ENCODE peak calls at places on chromosomes 1 and 21, in five cellular contexts. D is neural crest cell, O is tibial artery, B is AG09309, Q is cardiac muscle cell. U is an unnamed sample.

GRCh38 chr1:235270625-235271024 is 57.4 kb downstream of the ARID4B start:
- DNase-seq in Q (peak), D (no peak), B (peak), O (no peak), U (no peak)

GRCh38 chr1:148379170-148379500 is 104.0 kb downstream of the PPIAL4G start:
- DNase-seq in B (no peak), O (no peak), D (no peak), Q (no peak), U (no peak)

GRCh38 chr1:225919906-225920305 is 4.1 kb downstream of the PYCR2 start:
- DNase-seq in Q (peak), D (no peak), B (peak), O (peak), U (no peak)

GRCh38 chr1:2382621-2383361 is 8.6 kb downstream of the MORN1 start:
- DNase-seq in O (no peak), Q (peak), B (no peak), D (peak), U (no peak)

GRCh38 chr1:19458815-19459417 is 26.4 kb downstream of the CAPZB start:
- DNase-seq in Q (no peak), D (no peak), O (no peak), B (no peak), U (no peak)

GRCh38 chr1:106879538-106879937 is 176.9 kb upstream of the PRMT6 start:
- DNase-seq in O (peak), B (no peak), Q (no peak), D (no peak), U (no peak)

GRCh38 chr1:224433041-224433670 is 1.4 kb downstream of the WDR26 start:
- DNase-seq in Q (peak), B (no peak), D (peak), O (peak), U (no peak)

GRCh38 chr1:74570797-74571492 is 58.5 kb upstream of the LRRC53 start:
- DNase-seq in B (no peak), D (no peak), O (no peak), Q (no peak), U (no peak)

GRCh38 chr21:40043423-40043822 is 176.2 kb downstream of the PCP4 start:
- DNase-seq in Q (no peak), O (no peak), D (no peak), B (no peak), U (no peak)

GRCh38 chr1:9766759-9767442 is 56.9 kb downstream of the CLSTN1 start:
- DNase-seq in O (no peak), D (no peak), B (peak), Q (peak), U (no peak)

GRCh38 chr1:238319957-238320356 is 429.2 kb upstream of the ZP4 start:
- DNase-seq in O (no peak), B (no peak), D (no peak), Q (no peak), U (no peak)

GRCh38 chr1:80639777-80640533 is 1160.8 kb upstream of the ADGRL2 start:
- DNase-seq in O (no peak), D (no peak), B (no peak), Q (no peak), U (no peak)

GRCh38 chr1:100229681-100230443 is 19.8 kb downstream of the DBT start:
- DNase-seq in Q (no peak), B (no peak), O (no peak), D (no peak), U (no peak)

GRCh38 chr1:43271186-43272118 is 1.7 kb downstream of the TMEM125 start:
- DNase-seq in B (no peak), Q (no peak), D (no peak), O (no peak), U (peak)

GRCh38 chr21:44761747-44762208 is 39.8 kb downstream of the UBE2G2 start:
- DNase-seq in Q (no peak), B (no peak), O (peak), D (no peak), U (no peak)

GRCh38 chr21:23968722-23969647 is 1638.3 kb downstream of the MRPL39 start:
- DNase-seq in O (no peak), Q (no peak), D (peak), B (no peak), U (peak)

GRCh38 chr21:38840456-38841129 is 34.9 kb downstream of the ETS2 start:
- DNase-seq in O (no peak), D (no peak), Q (no peak), B (no peak), U (no peak)

GRCh38 chr1:43584203-43584602 is 53.5 kb downstream of the PTPRF start:
- DNase-seq in O (no peak), D (no peak), B (no peak), Q (no peak), U (no peak)

GRCh38 chr1:23559985-23560755 is 869 bp upstream of the ID3 start:
- DNase-seq in D (no peak), Q (peak), O (no peak), B (no peak), U (no peak)

GRCh38 chr1:193322218-193322617 is 135.8 kb upstream of the B3GALT2 start:
- DNase-seq in D (no peak), B (no peak), Q (peak), O (no peak), U (no peak)

GRCh38 chr1:38728176-38728908 is 131.2 kb downstream of the RRAGC start:
- DNase-seq in Q (peak), B (peak), D (no peak), O (peak), U (no peak)

GRCh38 chr1:116997011-116997410 is 4.5 kb upstream of the CD101 start:
- DNase-seq in D (no peak), O (no peak), Q (peak), B (no peak), U (no peak)

GRCh38 chr1:155077758-155078495 is 710 bp upstream of the EFNA3 start:
- DNase-seq in B (no peak), Q (no peak), D (no peak), O (no peak), U (no peak)

GRCh38 chr1:228149341-228150020 is at the start of gene GJC2:
- DNase-seq in D (no peak), Q (peak), B (no peak), O (peak), U (no peak)

GRCh38 chr1:111370871-111371270 is 56.7 kb downstream of the OVGP1 start:
- DNase-seq in B (no peak), D (no peak), Q (no peak), O (no peak), U (no peak)

GRCh38 chr1:43605761-43606160 is 44.2 kb upstream of the KDM4A start:
- DNase-seq in O (no peak), B (no peak), D (no peak), Q (no peak), U (no peak)

GRCh38 chr1:201251411-201251810 is 31.9 kb upstream of the PKP1 start:
- DNase-seq in B (no peak), O (no peak), D (no peak), Q (no peak), U (no peak)

GRCh38 chr21:25565272-25566199 is 41.7 kb downstream of the MRPL39 start:
- DNase-seq in O (no peak), Q (no peak), D (no peak), B (no peak), U (no peak)

GRCh38 chr1:116345830-116346229 is 27.2 kb upstream of the ATP1A1 start:
- DNase-seq in D (peak), B (no peak), O (no peak), Q (no peak), U (no peak)

GRCh38 chr1:231817813-231818212 is 191.2 kb downstream of the DISC1 start:
- DNase-seq in D (no peak), Q (no peak), O (no peak), B (no peak), U (no peak)

GRCh38 chr1:243596441-243597183 is 253.4 kb downstream of the AKT3 start:
- DNase-seq in D (no peak), Q (peak), B (peak), O (no peak), U (no peak)

GRCh38 chr21:44697811-44698734 is 1.1 kb downstream of the KRTAP10-12 start:
- DNase-seq in Q (no peak), O (no peak), B (no peak), D (no peak), U (no peak)

GRCh38 chr21:24428539-24429186 is 1178.6 kb downstream of the MRPL39 start:
- DNase-seq in Q (no peak), B (no peak), D (no peak), O (no peak), U (no peak)

GRCh38 chr1:197911172-197911856 is 5.9 kb upstream of the LHX9 start:
- DNase-seq in B (no peak), D (no peak), Q (no peak), O (no peak), U (peak)

GRCh38 chr1:108816049-108816882 is 40.6 kb downstream of the AKNAD1 start:
- DNase-seq in O (peak), D (peak), B (peak), Q (peak), U (no peak)

GRCh38 chr1:15184445-15185103 is 31.0 kb downstream of the TMEM51 start:
- DNase-seq in Q (no peak), B (no peak), D (no peak), O (no peak), U (no peak)

GRCh38 chr1:73452522-73452921 is 745.5 kb downstream of the LRRIQ3 start:
- DNase-seq in Q (no peak), B (no peak), D (no peak), O (no peak), U (no peak)
- TF ChIP-seq CTCF in Q (no peak), B (no peak), D (peak), O (no peak), U (no peak)

DNA sequence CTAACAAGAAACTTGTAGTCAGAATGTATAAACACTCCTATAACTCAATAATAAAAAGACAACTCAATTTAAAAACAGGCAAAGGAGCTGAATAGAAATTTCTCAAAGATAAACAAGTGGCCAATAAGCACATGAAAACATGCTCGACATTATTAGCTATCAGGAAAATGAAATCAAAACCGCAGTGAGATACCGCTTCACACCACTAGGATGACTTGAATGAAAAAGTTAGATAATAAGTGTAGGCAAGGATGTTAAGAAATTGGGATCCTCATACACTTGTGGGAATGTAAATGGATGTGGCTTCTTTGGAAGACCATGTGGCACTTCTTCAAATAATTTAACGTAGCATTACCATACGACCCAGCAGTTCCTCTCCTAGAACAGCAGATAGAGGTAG is 8.9 kb downstream of the RALGPS2 start:
- DNase-seq in B (no peak), D (no peak), Q (peak), O (no peak), U (no peak)
- TF ChIP-seq CTCF in B (no peak), D (peak), Q (peak), O (no peak), U (no peak)

DNA sequence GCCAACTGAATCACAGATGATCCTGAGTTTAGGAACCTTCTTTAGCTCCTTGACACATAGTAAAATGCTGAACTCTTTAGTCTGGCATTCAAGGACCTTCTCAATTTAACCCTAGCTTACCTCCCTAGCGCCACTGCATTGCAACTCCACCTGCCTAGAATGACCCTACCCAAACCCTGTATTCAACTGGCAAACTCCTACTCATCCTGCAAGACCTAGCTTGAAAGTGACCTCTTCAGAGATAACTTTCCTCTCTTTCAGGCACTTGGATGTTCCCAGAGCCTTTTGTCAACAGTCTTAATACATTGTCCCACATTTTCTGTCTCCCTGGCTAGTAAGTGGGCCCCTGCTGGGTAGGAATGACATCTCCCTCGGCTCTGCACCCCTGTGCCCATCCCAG is 19.7 kb downstream of the TRIM62 start:
- DNase-seq in O (no peak), Q (no peak), D (no peak), B (no peak), U (no peak)
- TF ChIP-seq CTCF in O (no peak), Q (no peak), D (no peak), B (no peak), U (no peak)

DNA sequence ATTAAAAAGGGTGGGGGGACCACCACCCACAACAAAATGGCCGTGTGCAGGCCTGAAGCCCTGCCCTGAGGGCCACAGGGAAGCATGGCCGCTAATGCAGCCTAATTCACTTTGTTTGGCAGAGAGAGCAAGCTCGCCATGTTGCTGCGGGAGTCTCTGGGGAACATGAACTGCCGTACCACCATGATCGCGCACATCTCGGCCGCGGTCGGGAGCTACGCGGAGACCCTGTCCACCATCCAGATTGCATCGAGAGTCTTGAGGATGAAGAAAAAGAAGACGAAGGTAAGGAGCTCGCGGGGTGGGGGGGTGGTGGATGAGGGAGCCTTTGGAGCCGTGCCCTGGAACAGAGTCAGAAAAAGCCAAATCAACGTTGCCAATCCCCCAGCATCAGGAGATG is 529.3 kb downstream of the KIF26B start:
- DNase-seq in D (no peak), Q (no peak), O (no peak), B (no peak), U (no peak)
- TF ChIP-seq CTCF in D (no peak), Q (no peak), O (no peak), B (no peak), U (no peak)

DNA sequence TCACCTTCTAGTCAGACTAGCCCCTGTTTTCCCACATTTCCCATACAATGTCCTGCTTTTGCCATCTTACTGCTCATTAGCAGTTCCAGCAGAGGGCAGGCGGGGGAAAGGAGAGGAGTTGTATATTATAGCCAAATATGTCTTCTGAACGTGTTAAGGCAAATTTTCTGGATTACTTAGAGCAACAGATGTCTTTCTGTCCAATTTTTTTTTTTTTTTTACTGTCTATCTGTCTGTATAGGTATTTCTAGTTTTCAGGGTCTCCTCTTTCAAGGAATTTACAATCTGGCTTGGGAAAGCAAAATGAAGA is 30.0 kb upstream of the DDAH1 start:
- DNase-seq in D (no peak), Q (peak), O (peak), B (no peak), U (no peak)
- TF ChIP-seq CTCF in D (no peak), Q (peak), O (peak), B (peak), U (no peak)

DNA sequence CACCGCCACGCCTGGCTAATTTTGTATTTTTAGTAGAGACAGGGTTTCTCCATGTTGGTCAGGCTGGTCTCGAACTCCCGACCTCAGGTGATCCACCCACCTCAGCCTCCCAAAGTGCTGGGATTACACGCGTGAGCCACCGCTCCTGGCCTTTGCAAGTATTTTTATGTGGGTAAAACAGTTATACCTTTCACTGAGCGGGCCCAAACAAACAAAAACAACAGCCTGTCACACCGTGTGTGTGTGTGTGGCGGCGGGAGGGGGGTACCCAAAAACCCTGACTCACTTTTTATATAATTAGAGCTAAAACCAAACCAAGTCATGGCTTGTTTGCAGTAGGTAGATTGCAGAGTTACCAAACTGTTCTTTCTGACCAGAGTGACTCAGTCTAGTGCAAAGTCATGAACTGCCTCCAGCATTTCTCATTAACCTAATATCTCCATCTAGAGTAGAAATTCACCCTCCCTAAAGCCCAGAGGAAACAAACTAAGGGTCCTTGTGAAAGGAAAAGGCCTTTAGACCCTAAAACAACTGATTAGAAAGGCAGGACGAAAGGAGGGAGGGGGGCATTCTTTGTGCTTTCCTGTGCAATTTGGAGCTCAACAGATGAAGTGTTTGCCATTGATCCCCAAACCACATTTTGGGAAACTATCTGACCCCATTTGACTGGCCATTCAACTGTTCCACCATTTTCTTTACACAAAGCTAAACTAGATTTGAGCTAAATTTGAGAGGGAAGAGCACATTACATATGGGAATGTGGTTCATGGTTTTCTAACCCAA is 181.0 kb downstream of the DHRS3 start:
- DNase-seq in D (no peak), O (no peak), Q (peak), B (peak), U (no peak)
- TF ChIP-seq CTCF in D (no peak), O (no peak), Q (no peak), B (no peak), U (no peak)

GRCh38 chr1:48362901-48363300 is 109.1 kb downstream of the SPATA6 start:
- DNase-seq in Q (no peak), D (no peak), O (no peak), B (no peak), U (no peak)

GRCh38 chr1:48356901-48357300 is 115.1 kb downstream of the SPATA6 start:
- DNase-seq in B (no peak), O (no peak), D (no peak), Q (peak), U (no peak)
- TF ChIP-seq CTCF in B (no peak), O (no peak), D (no peak), Q (peak), U (no peak)

DNA sequence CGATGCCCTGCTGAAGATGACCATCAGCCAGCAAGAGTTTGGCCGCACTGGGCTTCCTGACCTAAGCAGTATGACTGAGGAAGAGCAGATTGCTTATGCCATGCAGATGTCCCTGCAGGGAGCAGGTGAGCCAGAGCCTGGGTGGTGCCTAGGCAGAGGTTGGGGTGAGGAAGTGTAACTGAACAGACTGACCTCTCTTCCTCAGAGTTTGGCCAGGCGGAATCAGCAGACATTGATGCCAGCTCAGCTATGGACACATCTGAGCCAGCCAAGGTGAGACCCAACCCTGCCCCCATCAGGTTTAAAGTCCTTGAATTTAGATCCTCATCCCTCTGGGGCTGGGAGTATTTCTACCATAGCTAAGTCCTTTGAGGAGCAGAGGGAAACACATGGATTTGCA is 11.8 kb downstream of the PSMD4 start:
- DNase-seq in B (no peak), O (no peak), Q (no peak), D (no peak), U (no peak)
- TF ChIP-seq CTCF in B (no peak), O (no peak), Q (no peak), D (no peak), U (no peak)

GRCh38 chr1:11571906-11572616 is 82.2 kb downstream of the FBXO2 start:
- DNase-seq in B (no peak), Q (no peak), D (no peak), O (no peak), U (no peak)
- TF ChIP-seq CTCF in B (no peak), Q (no peak), D (peak), O (no peak), U (no peak)

U was measured in activated B cell treated with CpG ODN at 0.5 μM for 24 hours.